ENCODE peak calls at places on chromosomes 2 and 18, in seven cellular contexts. Z is trophoblast cell, L is DND-41, Q is GM12878, E is PC-3, J is GM23248, O is HCT116. D is an unnamed sample. For H3K9me3, the result is how much of the 10 kb centered on the place peaks cover.

GRCh38 chr18:32049393-32050161 is 31.0 kb downstream of the RNF125 start:
- DNase-seq in Z (peak), L (peak), Q (no peak), E (peak), J (peak), O (no peak), D (no peak)

GRCh38 chr2:84991404-84992151 is 20.6 kb downstream of the KCMF1 start:
- DNase-seq in Z (peak), L (no peak), Q (no peak), E (peak), J (peak), O (no peak), D (peak)

GRCh38 chr2:17620280-17620679 is 79.8 kb downstream of the VSNL1 start:
- DNase-seq in Z (no peak), L (no peak), Q (no peak), E (no peak), J (peak), O (no peak), D (no peak)

GRCh38 chr2:44965684-44966083 is 24.2 kb downstream of the SIX3 start:
- DNase-seq in Z (peak), L (no peak), Q (no peak), E (no peak), J (peak), O (no peak), D (no peak)

GRCh38 chr2:11977766-11978524 is 231.5 kb downstream of the LPIN1 start:
- DNase-seq in Z (no peak), L (no peak), Q (no peak), E (no peak), J (no peak), O (no peak), D (no peak)

GRCh38 chr2:173002751-173003541 is 72.7 kb upstream of the MAP3K20 start:
- DNase-seq in Z (no peak), L (no peak), Q (no peak), E (peak), J (no peak), O (no peak), D (peak)

GRCh38 chr2:64008434-64009009 is 10.7 kb downstream of the VPS54 start:
- DNase-seq in Z (no peak), L (no peak), Q (no peak), E (no peak), J (no peak), O (no peak), D (no peak)

GRCh38 chr18:32372381-32373061 is 98.2 kb downstream of the GAREM1 start:
- DNase-seq in Z (peak), L (no peak), Q (no peak), E (peak), J (no peak), O (peak), D (no peak)

GRCh38 chr2:217555075-217555876 is 447.5 kb downstream of the TNS1 start:
- DNase-seq in Z (no peak), L (peak), Q (no peak), E (no peak), J (peak), O (no peak), D (no peak)

GRCh38 chr2:10042301-10043161 is 819 bp upstream of the KLF11 start:
- DNase-seq in Z (peak), L (no peak), Q (no peak), E (no peak), J (peak), O (no peak), D (peak)

GRCh38 chr2:28152585-28153284 is 239.9 kb upstream of the FOSL2 start:
- DNase-seq in Z (no peak), L (no peak), Q (no peak), E (no peak), J (peak), O (no peak), D (no peak)

GRCh38 chr2:37191253-37191652 is 2.8 kb upstream of the SULT6B1 start:
- DNase-seq in Z (no peak), L (no peak), Q (no peak), E (no peak), J (no peak), O (no peak), D (no peak)
- H3K9ac ChIP-seq in Z (no peak), L (no peak), Q (no peak), E (no peak), J (no peak), O (no peak), D (no peak)

DNA sequence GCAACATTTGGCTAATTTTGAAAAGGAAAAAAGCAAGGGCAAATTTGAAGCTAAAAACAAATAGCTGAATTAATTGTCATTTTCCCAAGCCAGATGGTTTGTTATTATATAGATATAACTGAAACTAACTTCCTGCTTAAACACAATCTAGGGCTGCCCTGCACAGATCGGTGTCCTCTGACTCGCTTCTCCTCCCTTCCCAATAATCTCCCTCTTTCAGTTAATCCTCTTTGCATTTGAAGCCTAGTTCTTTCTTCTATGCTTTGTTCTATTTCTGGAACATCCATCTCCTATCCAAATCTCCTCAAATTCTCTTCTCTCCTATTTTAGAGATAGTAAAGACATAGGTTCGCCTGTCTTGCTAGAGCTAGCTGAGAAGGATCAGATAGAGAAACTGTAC is 328.1 kb downstream of the SLC8A1 start:
- DNase-seq in Z (no peak), L (no peak), Q (no peak), E (no peak), J (peak), O (no peak), D (no peak)
- H3K4me3 ChIP-seq in Z (no peak), L (no peak), Q (no peak), E (no peak), J (peak), O (no peak), D (peak)

DNA sequence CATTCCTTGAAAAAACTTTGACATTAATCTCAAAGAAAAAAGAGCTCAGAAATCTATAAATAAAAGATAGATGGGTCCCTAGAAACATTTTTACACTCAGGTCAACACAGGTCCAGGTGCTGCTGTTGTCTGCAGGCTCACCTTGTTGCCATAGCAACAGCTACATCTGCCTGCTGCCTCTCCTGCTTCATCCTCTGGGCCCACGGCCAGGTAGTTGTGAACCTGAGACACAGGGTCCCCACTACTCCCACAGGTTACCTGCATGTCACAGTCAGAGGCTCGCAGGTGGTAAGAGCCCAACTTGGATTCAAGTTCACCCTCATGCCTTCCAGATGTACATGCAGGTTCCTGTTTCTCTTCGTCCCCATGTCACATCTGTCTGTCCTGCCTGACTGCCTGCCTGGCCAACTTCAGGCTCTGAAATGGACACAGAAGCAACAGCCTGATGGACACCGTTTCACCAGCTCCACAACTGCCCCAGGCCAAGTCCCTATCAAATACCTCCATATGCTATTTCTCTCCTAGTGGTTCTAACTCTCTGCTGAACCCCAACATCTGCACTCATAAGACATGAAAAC is 88.3 kb upstream of the SALL3 start:
- DNase-seq in Z (no peak), L (no peak), Q (no peak), E (no peak), J (no peak), O (no peak), D (no peak)
- H3K9me3 ChIP-seq in Z (under half), L (under half), Q (under half), E (under half), J (under half), O (under half), D (under half)

GRCh38 chr2:134301099-134301970 is 47.5 kb downstream of the MGAT5 start:
- DNase-seq in Z (peak), L (no peak), Q (no peak), E (peak), J (peak), O (no peak), D (peak)
- H3K9ac ChIP-seq in Z (no peak), L (no peak), Q (no peak), E (no peak), J (peak), O (no peak), D (peak)

GRCh38 chr2:161428240-161428587 is 12.1 kb downstream of the TBR1 start:
- DNase-seq in Z (no peak), L (no peak), Q (no peak), E (no peak), J (no peak), O (no peak), D (no peak)
- H3K4me3 ChIP-seq in Z (no peak), L (no peak), Q (no peak), E (no peak), J (no peak), O (no peak), D (no peak)

D was measured in adipocyte.